ENCODE peak calls at places on chromosome 10, in ten cellular contexts. One of them, this sample, is unnamed. For H3K27me3 and H3K4me1, the result is how much of the 10 kb centered on the place peaks cover.

GRCh38 chr10:84204122-84204521 is 9.8 kb downstream of the CDHR1 start:
- DNase-seq in right lobe of liver: no peak
- DNase-seq in gastrocnemius medialis: no peak
- DNase-seq in heart right ventricle: no peak
- DNase-seq in neural progenitor cell: peak
- DNase-seq in left ventricle myocardium inferior: no peak
- DNase-seq in cardiac muscle cell: no peak
- DNase-seq in tibial nerve: no peak
- DNase-seq in H9: peak
- DNase-seq in transverse colon: no peak
- DNase-seq in this sample: no peak

GRCh38 chr10:33350041-33350440 is 15.6 kb upstream of the NRP1 start:
- DNase-seq in right lobe of liver: no peak
- DNase-seq in gastrocnemius medialis: no peak
- DNase-seq in heart right ventricle: no peak
- DNase-seq in neural progenitor cell: no peak
- DNase-seq in left ventricle myocardium inferior: no peak
- DNase-seq in cardiac muscle cell: no peak
- DNase-seq in tibial nerve: no peak
- DNase-seq in H9: no peak
- DNase-seq in transverse colon: no peak
- DNase-seq in this sample: no peak

GRCh38 chr10:70649526-70649925 is 22.8 kb upstream of the ADAMTS14 start:
- DNase-seq in right lobe of liver: no peak
- DNase-seq in gastrocnemius medialis: no peak
- DNase-seq in heart right ventricle: no peak
- DNase-seq in neural progenitor cell: no peak
- DNase-seq in left ventricle myocardium inferior: no peak
- DNase-seq in cardiac muscle cell: no peak
- DNase-seq in tibial nerve: no peak
- DNase-seq in H9: no peak
- DNase-seq in transverse colon: no peak
- DNase-seq in this sample: no peak

GRCh38 chr10:129099992-129100391 is 367.0 kb upstream of the MGMT start:
- DNase-seq in right lobe of liver: no peak
- DNase-seq in gastrocnemius medialis: no peak
- DNase-seq in heart right ventricle: no peak
- DNase-seq in neural progenitor cell: no peak
- DNase-seq in left ventricle myocardium inferior: no peak
- DNase-seq in cardiac muscle cell: no peak
- DNase-seq in tibial nerve: no peak
- DNase-seq in H9: no peak
- DNase-seq in transverse colon: no peak
- DNase-seq in this sample: no peak

GRCh38 chr10:131933016-131933694 is 32.3 kb downstream of the PPP2R2D start:
- DNase-seq in right lobe of liver: no peak
- DNase-seq in gastrocnemius medialis: no peak
- DNase-seq in heart right ventricle: no peak
- DNase-seq in neural progenitor cell: no peak
- DNase-seq in left ventricle myocardium inferior: no peak
- DNase-seq in cardiac muscle cell: no peak
- DNase-seq in tibial nerve: no peak
- DNase-seq in H9: no peak
- DNase-seq in transverse colon: peak
- DNase-seq in this sample: peak

GRCh38 chr10:131261890-131262289 is 49.6 kb downstream of the TCERG1L start:
- DNase-seq in right lobe of liver: no peak
- DNase-seq in gastrocnemius medialis: no peak
- DNase-seq in heart right ventricle: no peak
- DNase-seq in neural progenitor cell: no peak
- DNase-seq in left ventricle myocardium inferior: no peak
- DNase-seq in cardiac muscle cell: no peak
- DNase-seq in tibial nerve: no peak
- DNase-seq in H9: peak
- DNase-seq in transverse colon: no peak
- DNase-seq in this sample: no peak

GRCh38 chr10:88401671-88402347 is 181.3 kb downstream of the RNLS start:
- DNase-seq in right lobe of liver: no peak
- DNase-seq in gastrocnemius medialis: no peak
- DNase-seq in heart right ventricle: no peak
- DNase-seq in neural progenitor cell: no peak
- DNase-seq in left ventricle myocardium inferior: no peak
- DNase-seq in cardiac muscle cell: peak
- DNase-seq in tibial nerve: no peak
- DNase-seq in H9: no peak
- DNase-seq in transverse colon: no peak
- DNase-seq in this sample: no peak

GRCh38 chr10:70651661-70652060 is 20.6 kb upstream of the ADAMTS14 start:
- DNase-seq in right lobe of liver: no peak
- DNase-seq in gastrocnemius medialis: no peak
- DNase-seq in heart right ventricle: no peak
- DNase-seq in neural progenitor cell: peak
- DNase-seq in left ventricle myocardium inferior: no peak
- DNase-seq in cardiac muscle cell: no peak
- DNase-seq in tibial nerve: no peak
- DNase-seq in H9: no peak
- DNase-seq in transverse colon: no peak
- DNase-seq in this sample: no peak

GRCh38 chr10:92816106-92816505 is 32.2 kb upstream of the EXOC6 start:
- DNase-seq in right lobe of liver: no peak
- DNase-seq in gastrocnemius medialis: no peak
- DNase-seq in heart right ventricle: no peak
- DNase-seq in neural progenitor cell: no peak
- DNase-seq in left ventricle myocardium inferior: no peak
- DNase-seq in cardiac muscle cell: peak
- DNase-seq in tibial nerve: no peak
- DNase-seq in H9: no peak
- DNase-seq in transverse colon: no peak
- DNase-seq in this sample: no peak

GRCh38 chr10:88086187-88086954 is 222.9 kb downstream of the PTEN start:
- DNase-seq in right lobe of liver: no peak
- DNase-seq in gastrocnemius medialis: no peak
- DNase-seq in heart right ventricle: no peak
- DNase-seq in neural progenitor cell: no peak
- DNase-seq in left ventricle myocardium inferior: no peak
- DNase-seq in cardiac muscle cell: peak
- DNase-seq in tibial nerve: no peak
- DNase-seq in H9: no peak
- DNase-seq in transverse colon: no peak
- DNase-seq in this sample: no peak

GRCh38 chr10:112953075-112953501 is 3.0 kb downstream of the TCF7L2 start:
- DNase-seq in right lobe of liver: peak
- DNase-seq in gastrocnemius medialis: no peak
- DNase-seq in heart right ventricle: peak
- DNase-seq in neural progenitor cell: peak
- DNase-seq in left ventricle myocardium inferior: peak
- DNase-seq in cardiac muscle cell: peak
- DNase-seq in tibial nerve: no peak
- DNase-seq in H9: no peak
- DNase-seq in transverse colon: peak
- DNase-seq in this sample: no peak

DNA sequence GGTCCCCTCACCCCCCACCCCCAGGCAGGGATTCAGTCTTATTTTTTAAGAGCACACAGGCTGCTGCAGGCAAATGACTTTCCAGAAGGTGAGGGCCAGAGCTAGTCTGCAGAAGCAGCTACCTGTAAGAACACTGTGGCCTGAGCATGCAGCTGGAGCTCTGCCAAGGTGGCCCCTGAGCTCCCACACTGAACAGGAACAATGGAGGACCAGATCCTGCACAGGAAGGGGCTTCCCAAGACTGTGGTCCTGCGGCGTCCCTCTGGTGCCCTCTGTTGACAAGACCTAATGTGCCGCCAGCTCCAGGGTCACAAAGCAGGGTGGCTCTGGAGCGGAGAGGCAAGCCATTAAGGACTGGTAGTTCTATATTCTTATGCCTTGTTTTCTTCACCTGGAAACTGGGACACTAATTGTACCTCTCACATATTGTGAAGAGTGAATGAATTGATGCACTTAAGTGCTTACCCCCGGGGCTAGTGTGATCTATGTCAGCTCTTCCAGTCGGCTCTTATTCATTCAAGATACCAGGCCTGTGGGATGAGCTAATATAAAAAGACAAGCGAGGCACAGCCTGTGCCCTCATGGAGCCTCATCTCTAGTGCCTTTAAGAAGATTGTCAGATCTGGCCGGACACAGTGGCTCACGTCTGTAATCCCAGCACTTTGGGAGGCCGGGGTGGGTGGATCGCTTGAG is 8.0 kb upstream of the BEND7 start:
- DNase-seq in right lobe of liver: peak
- DNase-seq in gastrocnemius medialis: no peak
- DNase-seq in heart right ventricle: peak
- DNase-seq in neural progenitor cell: peak
- DNase-seq in left ventricle myocardium inferior: peak
- DNase-seq in cardiac muscle cell: peak
- DNase-seq in tibial nerve: no peak
- DNase-seq in H9: peak
- DNase-seq in transverse colon: peak
- DNase-seq in this sample: no peak
- TF ChIP-seq CTCF in right lobe of liver: peak
- TF ChIP-seq CTCF in gastrocnemius medialis: no peak
- TF ChIP-seq CTCF in heart right ventricle: peak
- TF ChIP-seq CTCF in neural progenitor cell: peak
- TF ChIP-seq CTCF in left ventricle myocardium inferior: peak
- TF ChIP-seq CTCF in cardiac muscle cell: peak
- TF ChIP-seq CTCF in tibial nerve: peak
- TF ChIP-seq CTCF in H9: peak
- TF ChIP-seq CTCF in transverse colon: peak
- TF ChIP-seq CTCF in this sample: peak

GRCh38 chr10:29923416-29923970 is 135.9 kb downstream of the JCAD start:
- DNase-seq in right lobe of liver: no peak
- DNase-seq in gastrocnemius medialis: no peak
- DNase-seq in heart right ventricle: no peak
- DNase-seq in neural progenitor cell: no peak
- DNase-seq in left ventricle myocardium inferior: no peak
- DNase-seq in cardiac muscle cell: no peak
- DNase-seq in tibial nerve: no peak
- DNase-seq in H9: no peak
- DNase-seq in transverse colon: no peak
- DNase-seq in this sample: no peak

GRCh38 chr10:29921071-29921446 is 138.3 kb downstream of the JCAD start:
- DNase-seq in right lobe of liver: no peak
- DNase-seq in gastrocnemius medialis: peak
- DNase-seq in heart right ventricle: no peak
- DNase-seq in neural progenitor cell: no peak
- DNase-seq in left ventricle myocardium inferior: no peak
- DNase-seq in cardiac muscle cell: no peak
- DNase-seq in tibial nerve: no peak
- DNase-seq in H9: no peak
- DNase-seq in transverse colon: no peak
- DNase-seq in this sample: no peak

GRCh38 chr10:29922226-29922625 is 137.2 kb downstream of the JCAD start:
- DNase-seq in right lobe of liver: no peak
- DNase-seq in gastrocnemius medialis: no peak
- DNase-seq in heart right ventricle: no peak
- DNase-seq in neural progenitor cell: no peak
- DNase-seq in left ventricle myocardium inferior: no peak
- DNase-seq in cardiac muscle cell: no peak
- DNase-seq in tibial nerve: no peak
- DNase-seq in H9: no peak
- DNase-seq in transverse colon: no peak
- DNase-seq in this sample: no peak

GRCh38 chr10:29924436-29924835 is 134.9 kb downstream of the JCAD start:
- DNase-seq in right lobe of liver: no peak
- DNase-seq in gastrocnemius medialis: no peak
- DNase-seq in heart right ventricle: no peak
- DNase-seq in neural progenitor cell: no peak
- DNase-seq in left ventricle myocardium inferior: no peak
- DNase-seq in cardiac muscle cell: no peak
- DNase-seq in tibial nerve: no peak
- DNase-seq in H9: no peak
- DNase-seq in transverse colon: no peak
- DNase-seq in this sample: no peak

DNA sequence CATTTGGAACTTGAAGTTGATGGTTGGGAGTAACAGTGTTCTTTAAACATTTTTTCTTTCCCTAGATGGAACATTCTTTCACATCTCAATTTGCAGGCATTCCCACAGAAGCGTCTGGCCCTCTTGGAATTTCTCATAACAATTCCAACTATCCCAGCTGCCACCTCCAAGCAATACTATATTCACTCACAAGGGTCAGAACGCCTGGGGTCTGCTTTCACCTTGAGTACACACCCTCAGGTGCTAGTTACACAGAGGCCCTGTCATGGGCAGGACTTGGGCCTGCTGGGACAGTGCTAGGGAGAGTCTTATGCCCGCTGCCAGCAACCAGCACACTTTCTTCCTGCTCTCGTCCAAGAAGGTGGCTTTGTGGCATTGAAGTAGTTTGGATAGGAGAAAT is 136.5 kb downstream of the JCAD start:
- DNase-seq in right lobe of liver: no peak
- DNase-seq in gastrocnemius medialis: no peak
- DNase-seq in heart right ventricle: no peak
- DNase-seq in neural progenitor cell: no peak
- DNase-seq in left ventricle myocardium inferior: no peak
- DNase-seq in cardiac muscle cell: no peak
- DNase-seq in tibial nerve: no peak
- DNase-seq in H9: no peak
- DNase-seq in transverse colon: no peak
- DNase-seq in this sample: no peak
- H3K27me3 ChIP-seq in right lobe of liver: under half
- H3K27me3 ChIP-seq in gastrocnemius medialis: under half
- H3K27me3 ChIP-seq in heart right ventricle: under half
- H3K27me3 ChIP-seq in neural progenitor cell: under half
- H3K27me3 ChIP-seq in left ventricle myocardium inferior: under half
- H3K27me3 ChIP-seq in cardiac muscle cell: under half
- H3K27me3 ChIP-seq in tibial nerve: under half
- H3K27me3 ChIP-seq in H9: under half
- H3K27me3 ChIP-seq in transverse colon: under half
- H3K27me3 ChIP-seq in this sample: under half

GRCh38 chr10:44990965-44991364 is 9.8 kb upstream of the ZNF22 start:
- DNase-seq in right lobe of liver: no peak
- DNase-seq in gastrocnemius medialis: no peak
- DNase-seq in heart right ventricle: peak
- DNase-seq in neural progenitor cell: no peak
- DNase-seq in left ventricle myocardium inferior: no peak
- DNase-seq in cardiac muscle cell: no peak
- DNase-seq in tibial nerve: no peak
- DNase-seq in H9: peak
- DNase-seq in transverse colon: no peak
- DNase-seq in this sample: no peak
- H3K4me1 ChIP-seq in right lobe of liver: half or more
- H3K4me1 ChIP-seq in gastrocnemius medialis: half or more
- H3K4me1 ChIP-seq in heart right ventricle: half or more
- H3K4me1 ChIP-seq in neural progenitor cell: under half
- H3K4me1 ChIP-seq in left ventricle myocardium inferior: half or more
- H3K4me1 ChIP-seq in cardiac muscle cell: under half
- H3K4me1 ChIP-seq in tibial nerve: half or more
- H3K4me1 ChIP-seq in H9: under half
- H3K4me1 ChIP-seq in transverse colon: under half
- H3K4me1 ChIP-seq in this sample: under half

DNA sequence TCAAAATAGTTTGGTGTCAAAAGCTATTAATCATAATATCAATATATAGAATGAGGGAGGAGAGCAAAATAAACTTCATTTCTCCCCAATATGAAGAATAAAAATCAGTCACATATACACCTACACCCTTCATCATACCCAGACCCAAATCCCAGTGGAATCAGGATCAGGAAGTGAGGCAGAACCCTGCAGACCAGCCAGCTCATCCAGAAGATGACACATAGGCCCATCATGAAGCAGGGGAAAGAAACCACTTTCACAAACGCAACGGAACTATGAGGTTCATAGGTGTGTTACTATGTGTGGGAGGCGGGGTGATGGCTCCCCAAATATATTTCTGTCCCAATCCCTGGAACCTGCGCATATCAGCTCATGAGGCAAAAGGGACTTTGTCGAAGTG is 89.0 kb downstream of the RSU1 start:
- DNase-seq in right lobe of liver: no peak
- DNase-seq in gastrocnemius medialis: no peak
- DNase-seq in heart right ventricle: no peak
- DNase-seq in neural progenitor cell: no peak
- DNase-seq in left ventricle myocardium inferior: no peak
- DNase-seq in cardiac muscle cell: no peak
- DNase-seq in tibial nerve: no peak
- DNase-seq in H9: no peak
- DNase-seq in transverse colon: no peak
- DNase-seq in this sample: no peak
- TF ChIP-seq CTCF in right lobe of liver: no peak
- TF ChIP-seq CTCF in gastrocnemius medialis: no peak
- TF ChIP-seq CTCF in heart right ventricle: no peak
- TF ChIP-seq CTCF in neural progenitor cell: no peak
- TF ChIP-seq CTCF in left ventricle myocardium inferior: no peak
- TF ChIP-seq CTCF in cardiac muscle cell: no peak
- TF ChIP-seq CTCF in tibial nerve: no peak
- TF ChIP-seq CTCF in H9: no peak
- TF ChIP-seq CTCF in transverse colon: no peak
- TF ChIP-seq CTCF in this sample: no peak

This sample was measured in RWPE2.